ENCODE peak calls at places on chromosomes 1 and 21, in seven cellular contexts. W is SK-N-SH, K is K562, Q is HCT116, S is GM12878, H is H1, L is HepG2. Z is an unnamed sample.

GRCh38 chr1:116420417-116421200 is 47.6 kb downstream of the ATP1A1 start:
- DNase-seq in W (no peak), K (peak), Q (no peak), S (no peak), H (no peak), L (peak), Z (no peak)

GRCh38 chr1:93814059-93814794 is 64.8 kb downstream of the DNTTIP2 start:
- DNase-seq in W (peak), K (peak), Q (peak), S (peak), H (peak), L (peak), Z (peak)

GRCh38 chr1:246748867-246749266 is 24.7 kb downstream of the SCCPDH start:
- DNase-seq in W (no peak), K (peak), Q (no peak), S (no peak), H (no peak), L (no peak), Z (no peak)

GRCh38 chr21:32921632-32922230 is 104.0 kb upstream of the OLIG2 start:
- DNase-seq in W (no peak), K (peak), Q (peak), S (no peak), H (peak), L (no peak), Z (no peak)

GRCh38 chr1:180412583-180412982 is 89.8 kb downstream of the ACBD6 start:
- DNase-seq in W (no peak), K (no peak), Q (no peak), S (no peak), H (no peak), L (no peak), Z (no peak)

GRCh38 chr1:193068013-193068412 is 8.6 kb downstream of the RO60 start:
- DNase-seq in W (no peak), K (peak), Q (no peak), S (no peak), H (no peak), L (no peak), Z (no peak)

GRCh38 chr1:975896-976683 is 5.8 kb downstream of the PERM1 start:
- DNase-seq in W (peak), K (peak), Q (peak), S (no peak), H (peak), L (peak), Z (peak)

GRCh38 chr1:87180682-87181081 is 148.0 kb upstream of the LMO4 start:
- DNase-seq in W (no peak), K (no peak), Q (no peak), S (no peak), H (no peak), L (no peak), Z (no peak)

GRCh38 chr1:91729621-91730348 is 156.2 kb downstream of the TGFBR3 start:
- DNase-seq in W (no peak), K (no peak), Q (no peak), S (no peak), H (no peak), L (no peak), Z (no peak)

GRCh38 chr1:226409392-226409791 is 1.5 kb upstream of the PARP1 start:
- DNase-seq in W (no peak), K (no peak), Q (no peak), S (no peak), H (no peak), L (no peak), Z (no peak)

GRCh38 chr1:203700901-203701300 is 64.1 kb upstream of the LAX1 start:
- DNase-seq in W (no peak), K (no peak), Q (no peak), S (no peak), H (no peak), L (no peak), Z (no peak)

GRCh38 chr1:167454929-167455785 is 63.2 kb downstream of the CD247 start:
- DNase-seq in W (peak), K (peak), Q (peak), S (no peak), H (peak), L (no peak), Z (peak)

GRCh38 chr1:198929961-198930599 is 291.2 kb downstream of the PTPRC start:
- DNase-seq in W (no peak), K (no peak), Q (no peak), S (peak), H (no peak), L (no peak), Z (peak)

GRCh38 chr1:228953207-228953606 is 217.9 kb downstream of the RHOU start:
- DNase-seq in W (no peak), K (no peak), Q (no peak), S (no peak), H (no peak), L (no peak), Z (no peak)

GRCh38 chr1:13694886-13695684 is 4.9 kb upstream of the PRDM2 start:
- DNase-seq in W (no peak), K (no peak), Q (no peak), S (no peak), H (no peak), L (no peak), Z (no peak)

GRCh38 chr1:162300057-162300917 is 76.4 kb downstream of the SPATA46 start:
- DNase-seq in W (no peak), K (no peak), Q (no peak), S (no peak), H (no peak), L (no peak), Z (no peak)

GRCh38 chr1:110210604-110211502 is 739 bp downstream of the KCNC4 start:
- DNase-seq in W (peak), K (peak), Q (no peak), S (no peak), H (peak), L (no peak), Z (peak)

GRCh38 chr1:187871177-187871576 is 1042.4 kb downstream of the PLA2G4A start:
- DNase-seq in W (peak), K (no peak), Q (no peak), S (no peak), H (no peak), L (no peak), Z (no peak)

GRCh38 chr1:19825298-19825697 is 10.2 kb upstream of the RNF186 start:
- DNase-seq in W (no peak), K (no peak), Q (no peak), S (no peak), H (peak), L (peak), Z (no peak)

GRCh38 chr1:79981483-79981882 is 975.0 kb upstream of the ADGRL4 start:
- DNase-seq in W (no peak), K (no peak), Q (no peak), S (no peak), H (no peak), L (no peak), Z (no peak)

GRCh38 chr1:245074232-245074747 is 80.5 kb upstream of the KIF26B start:
- DNase-seq in W (no peak), K (no peak), Q (no peak), S (no peak), H (no peak), L (no peak), Z (no peak)

GRCh38 chr1:150619576-150620509 is 9.6 kb downstream of the ENSA start:
- DNase-seq in W (peak), K (peak), Q (no peak), S (no peak), H (no peak), L (no peak), Z (no peak)

GRCh38 chr1:114832057-114832456 is 22.6 kb upstream of the SYCP1 start:
- DNase-seq in W (no peak), K (no peak), Q (no peak), S (no peak), H (no peak), L (no peak), Z (no peak)

GRCh38 chr21:44347911-44348451 is 5.4 kb upstream of the TRPM2 start:
- DNase-seq in W (no peak), K (no peak), Q (no peak), S (no peak), H (no peak), L (no peak), Z (peak)

GRCh38 chr1:83086346-83086745 is 912.6 kb downstream of the TTLL7 start:
- DNase-seq in W (no peak), K (no peak), Q (no peak), S (no peak), H (no peak), L (no peak), Z (peak)

GRCh38 chr1:228150458-228151169 is 884 bp downstream of the GJC2 start:
- DNase-seq in W (peak), K (peak), Q (no peak), S (no peak), H (peak), L (peak), Z (no peak)

DNA sequence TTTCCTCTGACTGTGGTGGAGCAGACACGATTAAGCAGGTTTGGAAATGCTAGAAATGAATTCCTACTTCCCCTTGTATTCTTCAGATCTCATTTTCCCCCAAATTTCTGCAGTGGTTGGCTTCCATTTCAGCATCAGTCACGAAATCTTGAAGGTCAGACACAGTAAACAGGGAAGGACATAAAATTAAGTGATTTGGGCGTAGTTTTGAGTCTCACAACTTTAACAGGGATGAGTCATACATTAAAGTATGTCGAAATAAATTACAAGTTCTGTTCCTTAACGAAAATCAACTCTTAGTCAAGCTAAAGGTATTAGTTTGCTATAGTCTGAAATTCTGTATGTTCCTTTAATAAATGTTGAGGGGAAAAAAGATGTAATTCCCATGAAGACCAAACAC is 61.1 kb downstream of the HNRNPR start:
- DNase-seq in W (no peak), K (no peak), Q (no peak), S (no peak), H (no peak), L (no peak), Z (no peak)
- TF ChIP-seq JUND in W (peak), K (no peak), Q (no peak), S (no peak), H (no peak), L (no peak), Z (no peak)

GRCh38 chr1:171616586-171616985 is 5.5 kb upstream of the MYOCOS start:
- DNase-seq in W (no peak), K (no peak), Q (no peak), S (no peak), H (no peak), L (no peak), Z (no peak)

GRCh38 chr1:171606402-171606941 is 15.6 kb upstream of the MYOCOS start:
- DNase-seq in W (no peak), K (no peak), Q (no peak), S (peak), H (no peak), L (no peak), Z (no peak)

GRCh38 chr1:171613282-171613681 is 8.8 kb upstream of the MYOCOS start:
- DNase-seq in W (no peak), K (no peak), Q (no peak), S (no peak), H (no peak), L (no peak), Z (no peak)

GRCh38 chr1:171610385-171610784 is 11.7 kb upstream of the MYOCOS start:
- DNase-seq in W (no peak), K (no peak), Q (no peak), S (no peak), H (no peak), L (no peak), Z (no peak)

DNA sequence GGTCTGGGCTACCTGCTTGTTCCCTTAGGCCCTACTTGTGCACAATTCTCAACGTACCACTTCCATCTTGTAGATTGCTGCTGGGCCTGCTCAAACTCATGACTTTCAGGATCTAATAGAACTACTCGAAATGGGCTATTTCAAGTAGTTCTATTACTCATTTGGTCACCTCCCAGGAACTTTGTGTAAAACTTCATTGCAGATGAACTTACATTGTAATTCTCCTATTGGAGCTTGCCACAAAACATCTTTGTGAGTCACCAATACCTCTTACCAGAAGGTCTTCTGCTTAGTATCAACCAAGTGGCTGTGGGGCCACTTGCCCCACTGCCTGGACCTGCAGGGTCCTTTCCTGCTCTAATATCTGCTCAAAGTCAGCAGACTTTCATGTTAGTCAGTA is 10.7 kb upstream of the MYOCOS start:
- DNase-seq in W (no peak), K (no peak), Q (no peak), S (no peak), H (no peak), L (no peak), Z (no peak)
- TF ChIP-seq JUND in W (no peak), K (no peak), Q (no peak), S (no peak), H (no peak), L (no peak), Z (no peak)

GRCh38 chr1:101264699-101265098 is 27.9 kb downstream of the S1PR1 start:
- DNase-seq in W (peak), K (no peak), Q (no peak), S (no peak), H (no peak), L (no peak), Z (no peak)
- TF ChIP-seq JUND in W (no peak), K (no peak), Q (no peak), S (no peak), H (no peak), L (no peak), Z (no peak)

GRCh38 chr1:65698590-65698989 is 94.1 kb upstream of the PDE4B start:
- DNase-seq in W (no peak), K (no peak), Q (no peak), S (no peak), H (no peak), L (no peak), Z (no peak)

GRCh38 chr1:65704318-65704717 is 88.4 kb upstream of the PDE4B start:
- DNase-seq in W (peak), K (no peak), Q (no peak), S (no peak), H (no peak), L (no peak), Z (no peak)

GRCh38 chr1:65703853-65704252 is 88.8 kb upstream of the PDE4B start:
- DNase-seq in W (no peak), K (no peak), Q (no peak), S (no peak), H (no peak), L (no peak), Z (no peak)
- TF ChIP-seq JUND in W (no peak), K (no peak), Q (no peak), S (no peak), H (no peak), L (no peak), Z (no peak)

DNA sequence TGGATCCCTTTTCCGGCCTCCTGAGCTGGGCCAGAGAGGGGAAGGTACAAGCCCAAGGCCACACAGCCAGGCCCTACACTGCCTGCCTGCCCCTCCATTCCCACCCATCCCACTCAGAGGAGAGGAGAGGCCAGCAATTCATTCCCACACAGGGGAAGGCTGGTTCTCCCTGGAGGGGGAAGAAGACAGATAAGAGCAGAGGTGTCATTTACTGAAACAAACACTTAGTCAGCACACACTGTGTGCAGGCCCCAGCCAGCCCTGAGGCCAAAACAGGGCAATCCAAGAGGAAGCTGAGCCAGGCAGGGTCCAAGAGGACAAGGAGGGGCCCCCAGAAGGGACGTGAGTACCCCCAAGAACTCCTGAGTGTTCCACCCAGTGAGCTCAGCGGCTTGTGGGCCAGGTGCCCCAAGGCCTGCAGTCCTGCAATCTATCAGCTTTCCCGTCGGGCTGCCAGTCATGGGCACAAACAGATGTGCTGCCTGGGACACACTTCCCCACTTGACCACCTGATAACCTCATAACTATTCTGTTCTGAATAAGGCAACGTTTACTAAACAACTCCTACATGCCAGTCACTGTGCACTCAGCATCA is 15.8 kb downstream of the ADGRB2 start:
- DNase-seq in W (peak), K (no peak), Q (no peak), S (no peak), H (no peak), L (no peak), Z (no peak)
- TF ChIP-seq JUND in W (no peak), K (no peak), Q (no peak), S (no peak), H (no peak), L (no peak), Z (no peak)

GRCh38 chr1:63318255-63319068 is 3.9 kb upstream of the FOXD3 start:
- DNase-seq in W (peak), K (no peak), Q (no peak), S (no peak), H (no peak), L (no peak), Z (no peak)

GRCh38 chr1:63317814-63318156 is 4.6 kb upstream of the FOXD3 start:
- DNase-seq in W (no peak), K (no peak), Q (no peak), S (no peak), H (no peak), L (no peak), Z (no peak)

GRCh38 chr1:63316540-63316939 is 5.8 kb upstream of the FOXD3 start:
- DNase-seq in W (peak), K (no peak), Q (no peak), S (no peak), H (no peak), L (no peak), Z (no peak)

GRCh38 chr1:63319069-63320023 is 3.0 kb upstream of the FOXD3 start:
- DNase-seq in W (peak), K (no peak), Q (no peak), S (no peak), H (peak), L (no peak), Z (no peak)

DNA sequence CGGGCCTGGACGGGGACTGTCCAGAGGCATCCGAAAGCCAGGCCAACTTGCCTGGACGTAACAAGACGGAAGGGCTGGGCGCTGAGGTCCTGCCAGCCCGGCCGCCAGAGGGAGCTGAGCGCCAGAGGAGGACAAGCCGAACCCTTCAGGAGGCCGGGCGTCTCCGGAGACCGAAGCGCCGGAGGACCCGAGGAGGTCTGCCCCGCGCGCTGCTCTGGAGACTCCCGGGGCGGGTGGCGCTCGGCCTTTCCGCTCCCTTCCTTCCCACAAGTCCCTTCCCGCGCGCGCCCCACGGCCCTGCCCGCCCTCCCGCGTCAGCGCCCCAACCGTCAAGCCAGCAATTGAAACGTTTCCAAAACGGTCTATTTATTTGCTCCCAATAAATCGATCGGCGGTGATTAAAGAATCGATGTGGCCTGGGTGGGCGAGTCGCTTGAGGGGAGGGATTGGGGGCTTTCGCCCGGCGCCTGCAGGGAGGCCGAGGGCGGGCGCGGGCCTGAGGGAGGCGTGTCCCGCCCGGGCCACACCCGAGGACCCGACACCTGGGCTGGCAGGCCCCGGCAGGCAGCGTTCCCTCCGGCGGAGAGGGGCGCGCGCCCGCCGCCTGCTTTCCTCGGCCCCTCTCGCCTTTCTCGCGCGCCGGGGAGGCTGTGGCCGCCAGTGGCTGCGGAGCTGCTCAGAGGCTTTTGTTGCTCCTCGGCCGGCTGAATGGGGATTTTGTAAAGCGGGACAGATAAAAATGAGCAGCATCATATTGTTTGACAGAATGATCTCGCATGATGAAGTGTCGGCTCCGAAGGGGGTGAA is 5.2 kb upstream of the FOXD3 start:
- DNase-seq in W (peak), K (peak), Q (peak), S (no peak), H (peak), L (peak), Z (peak)
- TF ChIP-seq JUND in W (no peak), K (no peak), Q (no peak), S (no peak), H (no peak), L (no peak), Z (no peak)

GRCh38 chr21:19368944-19369343 is 965.4 kb upstream of the TMPRSS15 start:
- DNase-seq in W (no peak), K (no peak), Q (no peak), S (no peak), H (no peak), L (no peak), Z (no peak)
- TF ChIP-seq JUND in W (no peak), K (no peak), Q (no peak), S (no peak), H (no peak), L (no peak), Z (no peak)

DNA sequence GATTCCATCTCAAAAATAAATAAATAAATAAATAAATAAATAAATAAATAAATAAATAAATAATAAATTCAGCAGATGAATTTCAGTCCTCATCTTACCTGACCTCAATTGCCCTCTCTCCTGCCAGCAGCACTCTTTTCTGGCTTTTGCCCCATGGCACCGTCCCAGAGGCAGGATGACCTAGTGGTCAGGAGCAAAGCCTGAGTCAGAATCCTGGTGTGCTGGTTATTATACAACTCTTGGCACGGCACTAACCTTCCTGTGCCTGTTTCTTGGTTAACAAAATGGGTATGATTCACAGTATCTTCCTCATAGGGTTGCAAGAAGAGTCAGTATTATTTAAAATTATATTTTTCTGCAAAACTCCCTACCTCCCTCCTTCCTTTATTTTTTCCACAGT is 43.0 kb downstream of the NKAIN1 start:
- DNase-seq in W (no peak), K (no peak), Q (no peak), S (no peak), H (no peak), L (no peak), Z (peak)
- TF ChIP-seq JUND in W (no peak), K (no peak), Q (no peak), S (no peak), H (no peak), L (no peak), Z (no peak)

GRCh38 chr1:16184557-16185303 is 27.7 kb downstream of the ARHGEF19 start:
- DNase-seq in W (no peak), K (no peak), Q (no peak), S (no peak), H (no peak), L (no peak), Z (no peak)
- TF ChIP-seq JUND in W (no peak), K (no peak), Q (no peak), S (no peak), H (no peak), L (no peak), Z (no peak)

GRCh38 chr21:45974073-45975016 is 7.2 kb upstream of the COL6A1 start:
- DNase-seq in W (peak), K (peak), Q (peak), S (no peak), H (peak), L (no peak), Z (no peak)
- TF ChIP-seq JUND in W (no peak), K (no peak), Q (no peak), S (no peak), H (peak), L (no peak), Z (no peak)

Z was measured in T47D.